ENCODE peak calls at places on chromosome 7, in seven cellular contexts. One of them, this sample, is unnamed.

GRCh38 chr7:147611402-147611801 is 979.2 kb upstream of the C7orf33 start:
- DNase-seq in fibroblast of lung: no peak
- DNase-seq in neural crest cell: no peak
- DNase-seq in renal cortical epithelial cell: no peak
- DNase-seq in occipital lobe: no peak
- DNase-seq in neuronal stem cell: no peak
- DNase-seq in EL: no peak
- DNase-seq in this sample: no peak

GRCh38 chr7:25073451-25073850 is 51.6 kb downstream of the CYCS start:
- DNase-seq in fibroblast of lung: peak
- DNase-seq in occipital lobe: no peak
- DNase-seq in neuronal stem cell: no peak
- DNase-seq in neural crest cell: no peak
- DNase-seq in renal cortical epithelial cell: peak
- DNase-seq in EL: peak
- DNase-seq in this sample: no peak

GRCh38 chr7:81676813-81677212 is 93.0 kb downstream of the HGF start:
- DNase-seq in EL: peak
- DNase-seq in fibroblast of lung: peak
- DNase-seq in renal cortical epithelial cell: peak
- DNase-seq in occipital lobe: no peak
- DNase-seq in neural crest cell: no peak
- DNase-seq in neuronal stem cell: no peak
- DNase-seq in this sample: no peak

GRCh38 chr7:45217358-45217757 is 59.8 kb downstream of the RAMP3 start:
- DNase-seq in occipital lobe: no peak
- DNase-seq in EL: peak
- DNase-seq in renal cortical epithelial cell: no peak
- DNase-seq in neural crest cell: peak
- DNase-seq in neuronal stem cell: no peak
- DNase-seq in fibroblast of lung: no peak
- DNase-seq in this sample: no peak

GRCh38 chr7:28956608-28957063 is 1.5 kb downstream of the TRIL start:
- DNase-seq in neuronal stem cell: peak
- DNase-seq in neural crest cell: peak
- DNase-seq in renal cortical epithelial cell: peak
- DNase-seq in EL: peak
- DNase-seq in occipital lobe: no peak
- DNase-seq in fibroblast of lung: peak
- DNase-seq in this sample: peak

GRCh38 chr7:70135656-70136055 is 537.4 kb downstream of the AUTS2 start:
- DNase-seq in renal cortical epithelial cell: no peak
- DNase-seq in fibroblast of lung: no peak
- DNase-seq in neuronal stem cell: no peak
- DNase-seq in EL: no peak
- DNase-seq in neural crest cell: no peak
- DNase-seq in occipital lobe: peak
- DNase-seq in this sample: no peak

GRCh38 chr7:93515144-93515543 is 59.4 kb downstream of the CALCR start:
- DNase-seq in neuronal stem cell: no peak
- DNase-seq in EL: peak
- DNase-seq in fibroblast of lung: peak
- DNase-seq in occipital lobe: no peak
- DNase-seq in neural crest cell: no peak
- DNase-seq in renal cortical epithelial cell: no peak
- DNase-seq in this sample: no peak

GRCh38 chr7:80611779-80612178 is 26.7 kb upstream of the CD36 start:
- DNase-seq in neural crest cell: no peak
- DNase-seq in EL: peak
- DNase-seq in neuronal stem cell: no peak
- DNase-seq in renal cortical epithelial cell: peak
- DNase-seq in fibroblast of lung: peak
- DNase-seq in occipital lobe: no peak
- DNase-seq in this sample: no peak

GRCh38 chr7:31066516-31067130 is 14.5 kb downstream of the ADCYAP1R1 start:
- DNase-seq in occipital lobe: no peak
- DNase-seq in renal cortical epithelial cell: no peak
- DNase-seq in neural crest cell: no peak
- DNase-seq in EL: no peak
- DNase-seq in fibroblast of lung: no peak
- DNase-seq in neuronal stem cell: no peak
- DNase-seq in this sample: no peak